ENCODE peak calls at places on chromosomes 4 and X, in eight cellular contexts. J is aorta, O is left ventricle myocardium inferior, D is cardiac muscle cell, T is K562, U is small intestine, I is endothelial cell of umbilical vein, Y is GM23248. S is an unnamed sample.

GRCh38 chr4:153676984-153677383 is 7.1 kb upstream of the TLR2 start:
- DNase-seq in I (peak; percentile 86), O (no peak), U (no peak), D (peak; percentile 79), J (no peak), Y (peak; percentile 83), T (no peak), S (no peak)

GRCh38 chr4:52659722-52660261 is 691 bp upstream of the USP46 start:
- DNase-seq in J (peak; percentile 92), O (peak; percentile 81), D (peak; percentile 38), Y (peak; percentile 64), I (peak; percentile 39), T (peak; percentile 49), U (peak; percentile 71), S (peak; percentile 71)

GRCh38 chr4:19382993-19383392 is 868.7 kb upstream of the SLIT2 start:
- DNase-seq in Y (peak; percentile 86), O (no peak), D (no peak), T (no peak), J (no peak), I (no peak), U (no peak), S (no peak)

GRCh38 chr4:186617921-186618320 is 62.6 kb upstream of the MTNR1A start:
- DNase-seq in J (no peak), D (no peak), Y (peak; percentile 68), O (no peak), U (no peak), I (no peak), T (no peak), S (no peak)

GRCh38 chr4:175447006-175447405 is 365.1 kb downstream of the GPM6A start:
- DNase-seq in Y (no peak), T (no peak), J (no peak), I (no peak), O (no peak), D (no peak), U (no peak), S (no peak)

GRCh38 chr4:81723927-81724587 is 252.3 kb upstream of the RASGEF1B start:
- DNase-seq in O (no peak), U (peak; percentile 58), D (peak; percentile 55), I (no peak), J (no peak), T (no peak), Y (no peak), S (no peak)

GRCh38 chr4:80173387-80173786 is 23.9 kb upstream of the PRDM8 start:
- DNase-seq in D (peak; percentile 61), I (peak; percentile 76), U (peak; percentile 27), J (no peak), T (no peak), O (no peak), Y (peak; percentile 96), S (no peak)

GRCh38 chr4:22522706-22523501 is 7.0 kb upstream of the ADGRA3 start:
- DNase-seq in U (no peak), J (no peak), T (no peak), O (no peak), Y (no peak), D (no peak), I (no peak), S (no peak)

GRCh38 chr4:120544838-120545237 is 377.7 kb downstream of the PRDM5 start:
- DNase-seq in U (no peak), I (no peak), Y (no peak), J (no peak), O (no peak), D (no peak), T (no peak), S (no peak)

GRCh38 chrX:117711774-117712173 is 404.8 kb downstream of the KLHL13 start:
- DNase-seq in U (no peak), J (no peak), I (no peak), O (no peak), D (no peak), T (no peak), Y (no peak), S (no peak)
- H3K27me3 ChIP-seq in U (no peaks in the 10 kb centered on the region), J (no peaks in the 10 kb centered on the region), I (no peaks in the 10 kb centered on the region), O (no peaks in the 10 kb centered on the region), D (no peaks in the 10 kb centered on the region), T (no peaks in the 10 kb centered on the region), Y (no peaks in the 10 kb centered on the region), S (no peaks in the 10 kb centered on the region)

DNA sequence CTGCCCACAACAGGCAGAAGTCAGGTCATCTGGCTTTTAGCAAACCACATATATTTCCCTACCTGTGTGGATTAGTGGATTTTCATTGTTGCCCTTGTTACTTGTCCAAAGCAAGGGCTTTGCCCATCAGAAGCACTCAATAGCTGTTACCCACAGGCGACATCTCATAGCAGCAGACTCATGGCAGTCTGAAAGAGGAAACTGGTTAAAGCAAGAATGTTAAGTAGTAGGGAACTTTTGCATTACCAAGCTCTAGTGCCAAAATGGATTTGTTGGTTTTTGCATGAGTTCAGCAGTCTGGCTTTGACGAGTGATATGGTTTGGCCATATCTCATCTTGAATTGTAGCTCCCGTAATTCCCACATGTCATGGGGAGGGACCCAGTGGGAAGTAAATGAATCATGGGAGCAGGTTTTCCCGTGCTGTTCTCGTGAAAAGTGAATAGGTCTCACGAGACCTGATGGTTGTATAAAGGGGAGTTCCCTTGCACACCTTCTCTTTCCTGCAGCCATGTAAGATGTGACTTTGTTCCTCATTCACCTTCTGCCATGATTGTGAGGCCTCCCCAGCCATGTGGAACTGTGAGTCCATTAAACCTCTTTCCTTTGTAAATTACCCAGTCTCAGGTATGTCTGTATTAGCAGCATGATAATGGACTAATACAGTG is 107.9 kb downstream of the GPR143 start:
- DNase-seq in I (no peak), J (no peak), U (no peak), Y (no peak), O (no peak), D (no peak), T (no peak), S (no peak)
- H3K4me1 ChIP-seq in I (peaks cover 13% of the 10 kb centered on the region), J (no peaks in the 10 kb centered on the region), U (no peaks in the 10 kb centered on the region), Y (no peaks in the 10 kb centered on the region), O (peaks cover 3% of the 10 kb centered on the region), D (peaks cover 11% of the 10 kb centered on the region), T (no peaks in the 10 kb centered on the region), S (no peaks in the 10 kb centered on the region)

GRCh38 chr4:24422644-24423043 is 161.7 kb downstream of the DHX15 start:
- DNase-seq in O (no peak), U (no peak), J (no peak), D (no peak), I (no peak), Y (no peak), T (no peak), S (no peak)

GRCh38 chr4:24416293-24416692 is 168.1 kb downstream of the DHX15 start:
- DNase-seq in J (no peak), O (no peak), T (no peak), I (no peak), Y (no peak), U (no peak), D (no peak), S (no peak)

GRCh38 chr4:24419147-24420034 is 165.0 kb downstream of the DHX15 start:
- DNase-seq in O (peak; percentile 71), D (peak; percentile 78), J (peak; percentile 91), I (peak; percentile 44), Y (peak; percentile 77), U (peak; percentile 70), T (peak; percentile 76), S (peak; percentile 76)

GRCh38 chr4:24413311-24413784 is 171.0 kb downstream of the DHX15 start:
- DNase-seq in T (no peak), Y (no peak), I (no peak), D (peak; percentile 19), O (no peak), J (no peak), U (no peak), S (no peak)

GRCh38 chr4:24417206-24417605 is 167.1 kb downstream of the DHX15 start:
- DNase-seq in U (no peak), D (peak; percentile 30), T (no peak), J (no peak), I (no peak), O (no peak), Y (no peak), S (no peak)
- H3K4me3 ChIP-seq in U (no peak overlapping the region), D (no peak overlapping the region), T (no peak overlapping the region), J (no peak overlapping the region), I (no peak overlapping the region), O (no peak overlapping the region), Y (no peak overlapping the region), S (no peak overlapping the region)

DNA sequence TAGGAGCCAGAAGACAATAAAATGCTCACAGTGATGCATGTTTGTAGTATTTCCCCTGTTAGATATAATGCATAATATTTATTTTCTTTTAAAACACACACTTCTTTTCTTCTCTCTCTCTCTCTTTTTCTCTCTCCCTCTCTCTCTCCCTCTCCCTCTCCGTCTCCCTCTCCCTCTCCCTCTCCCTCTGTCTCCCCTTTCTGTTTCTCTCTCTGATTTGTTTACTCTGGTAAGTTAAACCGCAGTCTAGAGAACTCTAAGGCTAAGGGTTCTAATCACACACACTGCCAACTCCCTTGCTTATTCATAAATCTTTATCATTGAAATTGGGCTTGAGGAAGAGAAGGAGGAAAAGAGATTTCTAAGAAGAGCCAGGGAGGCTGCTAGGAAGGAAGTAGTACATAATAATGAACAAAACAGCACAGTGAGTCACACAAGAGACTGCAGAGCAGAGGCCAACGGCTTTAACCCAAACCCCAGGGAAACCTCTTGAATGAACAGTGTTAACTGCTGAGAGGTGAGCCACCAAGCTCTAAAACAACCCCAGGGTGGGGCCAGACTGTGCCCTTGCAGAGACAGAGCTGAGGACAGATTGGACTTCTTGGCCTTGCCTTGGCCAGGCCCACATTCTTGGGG is 9.1 kb upstream of the PHOX2B start:
- DNase-seq in T (no peak), Y (no peak), I (peak; percentile 78), U (no peak), J (no peak), D (peak; percentile 6), O (no peak), S (no peak)
- H3K27me3 ChIP-seq in T (peaks cover 5% of the 10 kb centered on the region), Y (peaks cover 20% of the 10 kb centered on the region), I (peaks cover 41% of the 10 kb centered on the region), U (no peaks in the 10 kb centered on the region), J (peaks cover 4% of the 10 kb centered on the region), D (peaks cover 87% of the 10 kb centered on the region), O (peaks cover 100% of the 10 kb centered on the region), S (peaks cover 52% of the 10 kb centered on the region)

GRCh38 chrX:130896026-130896425 is 7.0 kb downstream of the ENOX2 start:
- DNase-seq in T (no peak), D (peak; percentile 56), O (no peak), J (no peak), U (no peak), I (no peak), Y (peak; percentile 51), S (no peak)

GRCh38 chrX:130895299-130895698 is 7.7 kb downstream of the ENOX2 start:
- DNase-seq in I (no peak), J (no peak), Y (peak; percentile 50), T (no peak), D (peak; percentile 80), O (no peak), U (no peak), S (no peak)

GRCh38 chrX:130896816-130897508 is 6.0 kb downstream of the ENOX2 start:
- DNase-seq in U (no peak), J (no peak), D (peak; percentile 72), Y (peak; percentile 59), I (no peak), T (no peak), O (no peak), S (no peak)

DNA sequence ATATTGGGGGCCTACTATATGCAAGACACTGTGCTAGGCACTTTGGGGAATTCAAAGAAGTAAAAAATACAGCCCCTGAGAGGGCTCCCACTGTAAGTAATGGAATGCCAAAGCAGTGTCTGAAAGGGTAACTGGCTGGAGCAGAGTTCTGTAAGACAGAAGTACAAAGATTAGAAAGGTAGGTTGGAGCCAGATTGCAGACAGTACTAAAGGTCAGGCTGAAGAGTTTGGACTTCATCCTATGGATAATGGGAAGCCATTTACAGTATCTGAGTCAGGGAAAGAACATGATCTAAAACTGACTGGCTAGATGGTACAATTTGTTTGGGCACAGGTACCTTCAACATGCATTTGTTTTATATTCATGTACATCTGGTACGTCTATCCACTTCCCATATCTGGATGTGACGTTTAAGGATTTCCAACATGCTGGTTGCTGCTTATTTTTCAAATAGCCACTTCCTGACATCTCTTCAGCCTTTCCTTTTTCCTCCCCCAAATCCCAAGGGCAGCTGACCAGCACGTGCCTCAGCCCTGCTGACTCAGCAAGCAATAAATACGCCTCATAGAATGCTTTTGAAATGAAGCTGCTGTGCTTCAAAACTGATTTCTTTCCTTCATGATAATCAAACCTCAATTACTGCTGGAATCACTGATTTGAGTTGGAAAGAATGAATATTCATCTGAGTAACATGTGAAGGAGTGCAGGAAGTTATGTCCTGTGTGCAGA is 9.5 kb downstream of the ENOX2 start:
- DNase-seq in T (no peak), O (no peak), Y (no peak), I (no peak), D (peak; percentile 81), J (no peak), U (peak; percentile 68), S (no peak)
- H3K4me1 ChIP-seq in T (no peaks in the 10 kb centered on the region), O (peaks cover 32% of the 10 kb centered on the region), Y (peaks cover 19% of the 10 kb centered on the region), I (no peaks in the 10 kb centered on the region), D (peaks cover 45% of the 10 kb centered on the region), J (peaks cover 2% of the 10 kb centered on the region), U (no peaks in the 10 kb centered on the region), S (no peaks in the 10 kb centered on the region)